ENCODE peak calls at places on chromosomes 5 and 9, in five cellular contexts. One of them, this sample, is unnamed.

GRCh38 chr5:110807174-110807573 is 68.4 kb downstream of the SLC25A46 start:
- DNase-seq in transverse colon: peak
- DNase-seq in H1: no peak
- DNase-seq in A549: no peak
- DNase-seq in stomach: no peak
- DNase-seq in this sample: peak

GRCh38 chr5:20572560-20572959 is 584.6 kb upstream of the CDH18 start:
- DNase-seq in stomach: no peak
- DNase-seq in A549: peak
- DNase-seq in transverse colon: no peak
- DNase-seq in H1: no peak
- DNase-seq in this sample: no peak

GRCh38 chr9:95025213-95026170 is 292.0 kb downstream of the FANCC start:
- DNase-seq in stomach: peak
- DNase-seq in H1: no peak
- DNase-seq in A549: no peak
- DNase-seq in transverse colon: peak
- DNase-seq in this sample: peak

GRCh38 chr5:128399111-128399510 is 138.9 kb downstream of the FBN2 start:
- DNase-seq in A549: no peak
- DNase-seq in H1: no peak
- DNase-seq in stomach: no peak
- DNase-seq in transverse colon: no peak
- DNase-seq in this sample: no peak

GRCh38 chr9:120386390-120387131 is 193.4 kb downstream of the CDK5RAP2 start:
- DNase-seq in transverse colon: no peak
- DNase-seq in H1: no peak
- DNase-seq in stomach: peak
- DNase-seq in A549: no peak
- DNase-seq in this sample: peak

GRCh38 chr5:151345187-151345807 is 2.1 kb downstream of the SLC36A2 start:
- DNase-seq in H1: no peak
- DNase-seq in transverse colon: no peak
- DNase-seq in A549: no peak
- DNase-seq in stomach: no peak
- DNase-seq in this sample: no peak

GRCh38 chr5:21680196-21680595 is 1172.9 kb downstream of the CDH12 start:
- DNase-seq in A549: no peak
- DNase-seq in transverse colon: no peak
- DNase-seq in H1: no peak
- DNase-seq in stomach: no peak
- DNase-seq in this sample: no peak

GRCh38 chr9:4548796-4549725 is 58.8 kb downstream of the SLC1A1 start:
- DNase-seq in transverse colon: peak
- DNase-seq in A549: peak
- DNase-seq in H1: peak
- DNase-seq in stomach: no peak
- DNase-seq in this sample: no peak

GRCh38 chr9:77648458-77649108 is 461 bp upstream of the GNA14 start:
- DNase-seq in stomach: peak
- DNase-seq in H1: peak
- DNase-seq in A549: no peak
- DNase-seq in transverse colon: peak
- DNase-seq in this sample: peak

GRCh38 chr5:42423285-42424152 is at the start of gene GHR:
- DNase-seq in stomach: peak
- DNase-seq in transverse colon: peak
- DNase-seq in A549: peak
- DNase-seq in H1: peak
- DNase-seq in this sample: peak

GRCh38 chr5:112533315-112533867 is 114.3 kb upstream of the EPB41L4A start:
- DNase-seq in H1: no peak
- DNase-seq in stomach: no peak
- DNase-seq in transverse colon: no peak
- DNase-seq in A549: peak
- DNase-seq in this sample: no peak

GRCh38 chr5:156693113-156693512 is 157.0 kb upstream of the PPP1R2B start:
- DNase-seq in A549: peak
- DNase-seq in H1: no peak
- DNase-seq in transverse colon: no peak
- DNase-seq in stomach: no peak
- DNase-seq in this sample: no peak

GRCh38 chr5:128667148-128667547 is 129.1 kb upstream of the FBN2 start:
- DNase-seq in transverse colon: no peak
- DNase-seq in H1: no peak
- DNase-seq in A549: no peak
- DNase-seq in stomach: no peak
- DNase-seq in this sample: no peak

DNA sequence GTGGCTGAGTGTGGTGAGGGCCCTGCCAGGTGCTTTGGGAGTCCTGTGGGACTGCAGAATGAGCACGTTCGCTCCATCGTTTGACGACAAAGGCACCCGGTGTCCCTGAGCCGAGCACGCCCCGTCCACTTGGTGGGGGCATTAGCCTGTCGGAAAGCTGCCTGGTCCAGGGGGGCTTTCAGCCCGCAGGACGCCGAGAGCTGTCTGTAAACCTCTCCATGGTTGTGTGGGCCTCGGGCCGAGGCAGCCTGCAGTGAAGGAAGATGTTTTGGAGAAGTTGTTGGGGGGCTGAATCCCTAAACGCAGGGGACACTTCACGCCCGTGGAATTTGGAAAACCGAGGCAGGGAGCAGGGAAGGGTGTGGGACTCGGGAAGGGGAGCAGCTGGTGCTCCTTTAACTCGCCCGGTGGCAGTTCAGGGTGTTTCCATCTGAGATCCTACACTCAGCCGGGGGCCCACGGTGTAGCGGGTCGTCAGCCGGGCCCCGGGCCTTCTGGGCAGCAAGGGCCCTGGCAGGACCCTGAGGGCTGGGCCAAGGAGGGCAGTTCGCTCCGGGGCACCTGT is 53.7 kb downstream of the MRPL36 start:
- DNase-seq in H1: peak
- DNase-seq in stomach: peak
- DNase-seq in A549: no peak
- DNase-seq in transverse colon: peak
- DNase-seq in this sample: no peak
- TF ChIP-seq EP300 in H1: no peak
- TF ChIP-seq EP300 in stomach: no peak
- TF ChIP-seq EP300 in A549: no peak
- TF ChIP-seq EP300 in transverse colon: no peak
- TF ChIP-seq EP300 in this sample: no peak

GRCh38 chr9:98256632-98257218 is 1.3 kb upstream of the TBC1D2 start:
- DNase-seq in stomach: no peak
- DNase-seq in transverse colon: no peak
- DNase-seq in A549: no peak
- DNase-seq in H1: no peak
- DNase-seq in this sample: no peak

GRCh38 chr9:98254236-98255063 is 999 bp downstream of the TBC1D2 start:
- DNase-seq in stomach: no peak
- DNase-seq in transverse colon: no peak
- DNase-seq in A549: no peak
- DNase-seq in H1: no peak
- DNase-seq in this sample: no peak

GRCh38 chr9:98255064-98255577 is 328 bp downstream of the TBC1D2 start:
- DNase-seq in A549: no peak
- DNase-seq in transverse colon: peak
- DNase-seq in H1: no peak
- DNase-seq in stomach: peak
- DNase-seq in this sample: peak

GRCh38 chr9:98253563-98253962 is 1.9 kb downstream of the TBC1D2 start:
- DNase-seq in stomach: no peak
- DNase-seq in H1: no peak
- DNase-seq in A549: no peak
- DNase-seq in transverse colon: no peak
- DNase-seq in this sample: no peak

DNA sequence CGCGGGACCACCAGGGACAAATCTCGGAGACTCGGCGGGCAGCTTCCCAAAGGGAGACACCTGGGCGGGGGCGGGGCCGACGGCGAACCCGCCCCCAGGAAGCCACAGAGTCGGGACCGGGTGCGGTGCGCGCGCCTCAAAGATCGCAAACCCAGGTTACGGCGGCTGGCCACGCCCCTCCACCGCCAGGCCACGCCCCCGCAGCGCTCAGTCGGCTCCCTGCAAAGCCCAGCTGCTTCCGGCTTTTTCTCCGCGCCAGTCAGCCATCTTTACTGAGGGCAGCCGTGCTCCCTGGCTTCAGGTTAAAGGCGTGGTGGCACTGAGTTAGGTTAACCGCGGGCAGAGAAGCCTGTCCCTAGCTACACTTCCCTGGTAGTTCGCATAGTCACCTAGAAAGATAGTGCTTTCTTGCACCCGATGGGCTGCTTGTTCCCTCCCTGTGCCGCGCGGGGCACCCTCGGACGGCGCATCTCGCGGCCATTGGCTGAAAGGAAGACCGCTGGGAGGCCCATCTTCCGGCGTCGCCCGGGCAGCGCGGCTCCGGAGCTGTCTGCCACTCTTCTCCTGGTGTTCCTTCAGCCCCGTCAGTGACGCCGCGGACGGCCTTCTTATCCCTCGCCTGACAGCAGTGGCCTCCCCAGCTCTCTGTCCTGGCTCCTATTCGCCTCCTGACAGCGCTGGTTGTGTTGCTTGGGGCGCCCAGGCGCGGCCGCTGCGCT is at the start of gene TBC1D2:
- DNase-seq in transverse colon: peak
- DNase-seq in A549: peak
- DNase-seq in H1: peak
- DNase-seq in stomach: peak
- DNase-seq in this sample: peak
- TF ChIP-seq POLR2A in transverse colon: peak
- TF ChIP-seq POLR2A in A549: peak
- TF ChIP-seq POLR2A in H1: no peak
- TF ChIP-seq POLR2A in stomach: no peak
- TF ChIP-seq POLR2A in this sample: peak

GRCh38 chr5:75335486-75335885 is 1.5 kb upstream of the HMGCR start:
- DNase-seq in transverse colon: no peak
- DNase-seq in H1: no peak
- DNase-seq in stomach: no peak
- DNase-seq in A549: no peak
- DNase-seq in this sample: no peak

GRCh38 chr5:75335952-75336624 is 932 bp upstream of the HMGCR start:
- DNase-seq in H1: no peak
- DNase-seq in transverse colon: peak
- DNase-seq in stomach: no peak
- DNase-seq in A549: peak
- DNase-seq in this sample: peak

GRCh38 chr5:75338408-75338807 is 1.4 kb downstream of the HMGCR start:
- DNase-seq in transverse colon: no peak
- DNase-seq in H1: no peak
- DNase-seq in A549: no peak
- DNase-seq in stomach: no peak
- DNase-seq in this sample: no peak

GRCh38 chr5:75337366-75338021 is 474 bp downstream of the HMGCR start:
- DNase-seq in stomach: peak
- DNase-seq in H1: no peak
- DNase-seq in transverse colon: peak
- DNase-seq in A549: no peak
- DNase-seq in this sample: peak

GRCh38 chr5:75336625-75337336 is at the start of gene HMGCR:
- DNase-seq in H1: peak
- DNase-seq in transverse colon: peak
- DNase-seq in A549: peak
- DNase-seq in stomach: peak
- DNase-seq in this sample: peak
- TF ChIP-seq EP300 in H1: no peak
- TF ChIP-seq EP300 in transverse colon: no peak
- TF ChIP-seq EP300 in A549: no peak
- TF ChIP-seq EP300 in stomach: no peak
- TF ChIP-seq EP300 in this sample: no peak

DNA sequence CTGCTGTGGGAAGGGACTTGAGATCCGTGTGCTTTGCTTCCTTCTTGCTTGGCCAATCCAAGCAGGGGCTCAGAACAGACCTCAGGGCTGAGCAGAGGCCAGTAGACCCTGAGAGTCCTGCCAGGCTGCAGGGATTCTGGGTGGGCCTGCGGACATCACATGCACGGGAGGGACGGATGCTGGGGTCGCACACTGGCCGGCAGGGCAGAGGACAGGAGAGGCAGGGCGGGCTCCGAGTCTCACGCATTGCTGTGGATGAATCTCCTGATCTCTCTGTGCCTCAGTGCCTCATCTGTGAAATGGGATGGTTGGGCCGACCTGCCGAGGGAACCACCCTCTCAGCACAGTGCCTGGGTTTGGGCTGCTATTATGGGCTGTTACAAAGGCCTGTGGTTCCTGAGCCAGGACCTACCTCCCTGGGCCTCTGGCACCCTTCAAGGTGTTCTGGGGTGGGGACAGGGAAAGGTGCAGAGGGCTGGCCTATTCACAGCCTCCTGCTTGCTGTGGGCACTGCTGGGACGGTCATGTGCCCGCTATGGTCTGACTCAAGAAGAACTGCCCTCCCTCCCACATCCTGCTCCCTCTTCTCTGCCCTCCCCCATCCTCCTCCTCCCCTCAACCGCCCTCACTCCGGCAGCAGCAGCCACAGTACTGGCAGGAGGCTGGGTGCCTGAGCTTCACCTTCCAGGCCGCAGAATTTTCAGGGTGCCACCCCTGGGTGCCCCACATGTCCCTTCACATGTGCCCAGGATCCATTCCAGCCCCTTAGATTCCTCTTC is 43.3 kb downstream of the NCS1 start:
- DNase-seq in H1: no peak
- DNase-seq in stomach: no peak
- DNase-seq in A549: no peak
- DNase-seq in transverse colon: no peak
- DNase-seq in this sample: peak
- TF ChIP-seq POLR2A in H1: no peak
- TF ChIP-seq POLR2A in stomach: no peak
- TF ChIP-seq POLR2A in A549: no peak
- TF ChIP-seq POLR2A in transverse colon: no peak
- TF ChIP-seq POLR2A in this sample: no peak

GRCh38 chr9:132383462-132383883 is 23.2 kb downstream of the TTF1 start:
- DNase-seq in A549: no peak
- DNase-seq in transverse colon: peak
- DNase-seq in H1: no peak
- DNase-seq in stomach: no peak
- DNase-seq in this sample: no peak

GRCh38 chr9:132384376-132384775 is 22.3 kb downstream of the TTF1 start:
- DNase-seq in A549: no peak
- DNase-seq in transverse colon: no peak
- DNase-seq in H1: no peak
- DNase-seq in stomach: no peak
- DNase-seq in this sample: no peak

GRCh38 chr9:132381966-132382541 is 24.6 kb downstream of the TTF1 start:
- DNase-seq in stomach: no peak
- DNase-seq in transverse colon: no peak
- DNase-seq in H1: no peak
- DNase-seq in A549: no peak
- DNase-seq in this sample: no peak
- TF ChIP-seq EP300 in stomach: no peak
- TF ChIP-seq EP300 in transverse colon: no peak
- TF ChIP-seq EP300 in H1: no peak
- TF ChIP-seq EP300 in A549: no peak
- TF ChIP-seq EP300 in this sample: no peak

GRCh38 chr5:140228364-140228837 is 53.4 kb downstream of the CYSTM1 start:
- DNase-seq in stomach: peak
- DNase-seq in H1: no peak
- DNase-seq in transverse colon: peak
- DNase-seq in A549: no peak
- DNase-seq in this sample: no peak
- TF ChIP-seq POLR2A in stomach: no peak
- TF ChIP-seq POLR2A in H1: no peak
- TF ChIP-seq POLR2A in transverse colon: peak
- TF ChIP-seq POLR2A in A549: no peak
- TF ChIP-seq POLR2A in this sample: no peak